ENCODE peak calls at places on chromosomes 16 and 17, in six cellular contexts. B, G, J, P, E and Z are unnamed samples.

GRCh38 chr17:75779987-75780889 is 4.4 kb upstream of the UNK start:
- DNase-seq in B (no peak), P (no peak), G (no peak), J (no peak), E (no peak), Z (no peak)

GRCh38 chr17:69609495-69610315 is 195.2 kb downstream of the MAP2K6 start:
- DNase-seq in P (peak; percentile 55), B (no peak), J (no peak), E (no peak), G (peak; percentile 28), Z (no peak)

GRCh38 chr16:84421081-84421937 is 53.0 kb downstream of the ATP2C2 start:
- DNase-seq in P (no peak), G (no peak), B (no peak), E (no peak), J (no peak), Z (no peak)

GRCh38 chr16:80527297-80527696 is 13.5 kb upstream of the DYNLRB2 start:
- DNase-seq in J (no peak), E (no peak), G (peak; percentile 71), P (peak; percentile 11), B (no peak), Z (no peak)

GRCh38 chr16:31200821-31201510 is 1.6 kb downstream of the PYCARD start:
- DNase-seq in B (no peak), E (no peak), G (no peak), J (no peak), P (no peak), Z (no peak)

GRCh38 chr17:50184057-50184456 is 17.4 kb downstream of the COL1A1 start:
- DNase-seq in J (no peak), B (no peak), G (no peak), P (peak; percentile 45), E (no peak), Z (no peak)

GRCh38 chr17:1146551-1147265 is 33.1 kb downstream of the ABR start:
- DNase-seq in E (no peak), J (no peak), B (no peak), P (no peak), G (no peak), Z (no peak)

GRCh38 chr17:82889496-82890338 is 49.9 kb upstream of the ZNF750 start:
- DNase-seq in J (no peak), B (peak; percentile 25), G (no peak), E (no peak), P (no peak), Z (no peak)

GRCh38 chr17:29376667-29377268 is 13.4 kb upstream of the TAOK1 start:
- DNase-seq in E (no peak), B (no peak), G (peak; percentile 53), P (peak; percentile 92), J (no peak), Z (peak; percentile 58)

GRCh38 chr17:43540821-43541674 is 5.1 kb downstream of the ETV4 start:
- DNase-seq in B (no peak), E (no peak), G (no peak), J (no peak), P (no peak), Z (no peak)

GRCh38 chr16:77211880-77212735 is 12.9 kb downstream of the SYCE1L start:
- DNase-seq in G (peak; percentile 42), B (peak; percentile 38), J (no peak), P (no peak), E (peak; percentile 63), Z (peak; percentile 89)

GRCh38 chr16:79752421-79752820 is 151.9 kb upstream of the MAF start:
- DNase-seq in E (no peak), G (no peak), J (no peak), P (no peak), B (no peak), Z (no peak)

GRCh38 chr16:74699666-74700065 is 996 bp downstream of the MLKL start:
- DNase-seq in E (no peak), G (no peak), B (no peak), P (no peak), J (no peak), Z (no peak)

GRCh38 chr16:74700206-74701040 is at the start of gene MLKL:
- DNase-seq in G (peak; percentile 41), E (peak; percentile 23), B (peak; percentile 74), J (peak; percentile 35), P (peak; percentile 26), Z (peak; percentile 92)

GRCh38 chr16:74698220-74698619 is 2.4 kb downstream of the MLKL start:
- DNase-seq in E (no peak), P (peak; percentile 8), B (no peak), G (no peak), J (no peak), Z (no peak)

GRCh38 chr16:74691093-74691855 is 9.4 kb downstream of the MLKL start:
- DNase-seq in B (no peak), G (no peak), E (no peak), J (no peak), P (peak; percentile 17), Z (no peak)

DNA sequence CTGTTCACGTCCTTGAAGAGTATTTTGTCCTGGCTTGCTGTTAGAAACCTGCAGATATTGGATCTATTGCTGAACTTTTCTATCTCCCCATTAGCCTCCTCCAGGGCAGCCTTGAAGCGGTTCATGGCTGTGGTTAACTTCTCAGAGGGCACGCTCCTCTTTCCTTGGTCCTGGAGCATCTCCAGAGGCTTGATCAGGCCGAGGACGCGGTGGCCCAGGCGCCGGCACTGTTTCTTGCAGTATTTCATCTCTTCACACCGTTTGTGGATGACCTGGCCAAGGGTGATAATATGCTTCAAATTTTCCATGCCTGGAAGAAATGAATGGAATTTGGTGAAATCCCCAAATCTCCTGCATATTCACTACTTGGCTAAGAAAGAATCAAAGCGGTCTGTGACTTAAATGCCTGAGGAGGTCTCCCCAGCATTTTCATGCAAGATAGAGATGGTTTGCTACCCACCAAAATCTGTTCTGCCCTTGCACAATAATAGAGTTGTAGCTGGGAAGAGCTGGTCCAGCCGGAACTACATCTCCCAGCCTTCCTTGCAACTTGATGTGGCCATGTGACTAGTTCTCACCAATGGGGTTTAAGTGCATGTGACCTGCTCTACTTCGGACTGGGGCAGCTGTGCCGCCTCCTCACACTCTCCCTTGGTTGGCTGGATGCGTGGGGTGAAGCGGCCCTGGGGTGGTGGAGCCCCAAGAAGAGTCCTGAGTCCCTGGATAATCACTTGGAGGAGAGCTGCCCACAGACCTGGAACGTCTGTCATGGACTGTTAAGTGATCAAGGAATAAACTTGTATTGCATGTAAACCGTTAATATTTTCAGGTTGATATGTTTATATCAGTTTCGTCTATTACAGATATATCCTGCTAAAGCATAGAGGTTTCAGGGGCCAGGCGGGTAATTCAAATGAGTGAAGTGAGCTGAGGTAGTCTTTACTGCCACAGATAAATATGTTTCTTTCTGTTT is 4.9 kb downstream of the MLKL start:
- DNase-seq in E (peak; percentile 76), P (peak; percentile 93), G (peak; percentile 96), B (peak; percentile 82), J (peak; percentile 94), Z (peak; percentile 84)
- H3K4me3 ChIP-seq in E (peak overlapping the region; percentile 34), P (peak overlapping the region; percentile 43), G (peak overlapping the region; percentile 38), B (peak overlapping the region; percentile 54), J (peak overlapping the region; percentile 22), Z (no peak overlapping the region)

DNA sequence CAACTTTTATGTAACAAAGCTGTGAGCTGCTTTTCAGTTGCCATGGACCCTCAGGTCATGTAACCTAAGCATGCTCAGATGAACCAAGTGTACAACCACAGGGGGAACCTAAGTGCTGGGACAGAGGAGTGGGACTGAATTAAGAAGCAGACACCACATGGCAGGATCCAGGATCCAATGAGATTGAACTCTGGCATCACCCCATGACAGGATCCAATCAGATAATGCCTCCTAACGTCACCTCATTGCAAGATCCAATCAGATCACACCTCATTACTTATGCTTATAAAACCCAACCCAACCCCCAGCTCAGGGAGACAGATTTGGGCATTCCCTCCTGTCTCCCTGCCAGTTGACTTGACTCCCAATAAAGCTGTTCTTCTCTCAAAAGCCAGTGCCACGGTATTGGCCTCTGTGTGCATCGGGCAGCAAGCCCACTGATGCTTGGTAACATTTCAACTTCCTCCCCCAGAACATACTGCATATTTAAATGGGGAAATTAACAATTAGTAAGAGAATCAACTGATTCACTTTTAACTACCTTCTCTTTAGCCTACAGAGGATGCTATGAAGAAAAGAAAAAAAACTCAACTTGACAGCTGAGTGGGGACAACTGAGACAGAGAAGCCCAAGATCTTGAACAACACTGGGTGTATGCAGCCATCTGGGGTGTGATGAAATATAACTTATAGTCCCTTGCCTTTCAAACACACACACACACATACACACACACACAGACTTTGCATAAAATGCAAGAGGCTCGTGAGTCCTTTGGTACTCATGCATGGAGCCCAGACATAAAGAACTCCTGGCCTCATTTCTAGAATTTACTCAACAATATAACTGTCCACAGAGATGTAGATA is 148.4 kb downstream of the SLC39A11 start:
- DNase-seq in P (no peak), B (no peak), G (no peak), J (no peak), E (no peak), Z (no peak)
- TF ChIP-seq POLR2A in P (no peak), B (no peak), G (no peak), J (no peak), E (no peak), Z (no peak)

DNA sequence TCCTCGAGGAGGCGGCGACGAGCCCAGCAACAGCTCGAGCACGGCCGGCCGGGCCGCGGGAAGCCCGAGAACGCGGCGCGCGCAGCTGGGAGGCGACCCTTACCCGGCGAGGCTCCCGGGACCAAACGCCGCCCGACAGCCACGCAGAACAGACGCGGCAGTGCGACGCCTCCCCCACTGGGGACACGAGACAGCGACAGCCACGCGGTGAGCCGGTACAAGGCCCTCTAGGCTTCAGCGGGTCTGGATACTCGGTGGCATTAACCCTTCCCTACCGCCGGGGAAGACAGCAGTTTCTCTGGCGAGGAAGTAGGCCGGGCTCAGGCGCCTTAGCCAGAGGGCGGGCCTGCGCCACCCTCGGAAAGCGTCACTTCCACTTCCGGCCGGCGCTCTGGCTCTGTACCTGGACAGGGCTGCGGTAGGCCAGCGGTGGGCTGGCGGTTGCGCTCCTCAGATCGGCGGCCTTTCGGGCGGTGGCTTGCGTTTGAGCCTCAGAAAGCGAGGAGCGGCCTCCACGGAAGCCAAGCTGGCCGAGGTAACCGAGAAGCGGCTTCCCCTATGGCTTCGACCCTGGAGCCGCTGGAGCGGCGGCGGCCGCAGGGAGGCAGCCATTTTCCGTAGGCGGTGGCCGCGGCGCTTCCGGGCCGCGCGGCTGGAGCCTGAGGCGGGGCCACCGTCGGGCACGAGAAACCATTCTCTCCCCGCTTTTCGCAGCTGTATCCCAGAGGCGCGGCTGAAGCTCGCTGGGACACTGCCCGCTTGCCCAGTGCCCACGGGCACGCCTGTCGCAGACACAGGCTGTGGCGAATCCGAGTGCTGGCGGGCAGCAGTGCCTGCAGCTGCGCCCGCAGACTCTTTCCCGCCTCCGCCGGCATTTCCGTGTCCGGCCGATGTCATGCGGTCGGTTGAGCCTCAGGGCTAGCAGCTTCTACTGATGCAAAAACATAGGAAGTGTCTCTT is at the start of the genes TIGD7 and ZNF75A:
- DNase-seq in P (peak; percentile 88), E (peak; percentile 83), J (peak; percentile 62), G (peak; percentile 94), B (peak; percentile 93), Z (peak; percentile 95)
- TF ChIP-seq CTCF in P (peak; percentile 4), E (no peak), J (peak; percentile 23), G (no peak), B (no peak), Z (no peak)

GRCh38 chr17:48021964-48022363 is 15.6 kb downstream of the COPZ2 start:
- DNase-seq in G (no peak), E (no peak), P (no peak), B (no peak), J (no peak), Z (no peak)

GRCh38 chr17:48025040-48025903 is 12.3 kb downstream of the COPZ2 start:
- DNase-seq in B (peak; percentile 99), E (peak; percentile 97), G (peak; percentile 99), P (peak; percentile 96), J (peak; percentile 95), Z (peak; percentile 97)

GRCh38 chr17:48023408-48024148 is 14.0 kb downstream of the COPZ2 start:
- DNase-seq in J (peak; percentile 64), E (peak; percentile 69), G (peak; percentile 85), P (peak; percentile 32), B (peak; percentile 92), Z (peak; percentile 95)

GRCh38 chr17:48024149-48025039 is 13.2 kb downstream of the COPZ2 start:
- DNase-seq in G (no peak), B (peak; percentile 59), E (peak; percentile 39), J (peak; percentile 33), P (no peak), Z (peak; percentile 49)

GRCh38 chr17:48022906-48023305 is 14.7 kb downstream of the COPZ2 start:
- DNase-seq in B (no peak), P (no peak), J (no peak), E (no peak), G (no peak), Z (no peak)
- H3K4me3 ChIP-seq in B (peak overlapping the region; percentile 61), P (no peak overlapping the region), J (peak overlapping the region; percentile 38), E (no peak overlapping the region), G (peak overlapping the region; percentile 39), Z (no peak overlapping the region)